ENCODE peak calls at places on chromosomes 7 and 10, in four cellular contexts. One of them, this sample, is unnamed.

GRCh38 chr7:81333536-81333935 is 414.7 kb upstream of the SEMA3C start:
- DNase-seq in transverse colon: no peak
- DNase-seq in adrenal gland: no peak
- DNase-seq in endothelial cell of umbilical vein: peak
- DNase-seq in this sample: no peak

GRCh38 chr10:112952282-112952991 is 2.4 kb downstream of the TCF7L2 start:
- DNase-seq in adrenal gland: peak
- DNase-seq in transverse colon: peak
- DNase-seq in endothelial cell of umbilical vein: no peak
- DNase-seq in this sample: no peak

GRCh38 chr7:107047902-107048782 is 3.6 kb downstream of the PRKAR2B start:
- DNase-seq in adrenal gland: no peak
- DNase-seq in endothelial cell of umbilical vein: peak
- DNase-seq in transverse colon: no peak
- DNase-seq in this sample: no peak

GRCh38 chr7:134699871-134700270 is 53.2 kb downstream of the BPGM start:
- DNase-seq in endothelial cell of umbilical vein: no peak
- DNase-seq in adrenal gland: no peak
- DNase-seq in transverse colon: no peak
- DNase-seq in this sample: no peak

GRCh38 chr7:85554294-85554877 is 367.5 kb upstream of the SEMA3D start:
- DNase-seq in transverse colon: no peak
- DNase-seq in endothelial cell of umbilical vein: peak
- DNase-seq in adrenal gland: peak
- DNase-seq in this sample: peak

GRCh38 chr7:33926535-33926934 is 21.2 kb downstream of the BMPER start:
- DNase-seq in adrenal gland: peak
- DNase-seq in transverse colon: no peak
- DNase-seq in endothelial cell of umbilical vein: no peak
- DNase-seq in this sample: no peak

GRCh38 chr10:122267849-122268737 is 3.0 kb upstream of the BTBD16 start:
- DNase-seq in transverse colon: peak
- DNase-seq in adrenal gland: peak
- DNase-seq in endothelial cell of umbilical vein: peak
- DNase-seq in this sample: peak

GRCh38 chr10:86401588-86402282 is 35.1 kb upstream of the GRID1 start:
- DNase-seq in adrenal gland: no peak
- DNase-seq in endothelial cell of umbilical vein: no peak
- DNase-seq in transverse colon: peak
- DNase-seq in this sample: no peak

GRCh38 chr10:120887482-120887881 is 36.3 kb downstream of the WDR11 start:
- DNase-seq in transverse colon: no peak
- DNase-seq in endothelial cell of umbilical vein: no peak
- DNase-seq in adrenal gland: no peak
- DNase-seq in this sample: no peak

GRCh38 chr10:84908491-84908890 is 580.1 kb downstream of the CCSER2 start:
- DNase-seq in adrenal gland: no peak
- DNase-seq in endothelial cell of umbilical vein: no peak
- DNase-seq in transverse colon: no peak
- DNase-seq in this sample: no peak

GRCh38 chr10:23399701-23400144 is 39.2 kb upstream of the OTUD1 start:
- DNase-seq in endothelial cell of umbilical vein: no peak
- DNase-seq in transverse colon: no peak
- DNase-seq in adrenal gland: peak
- DNase-seq in this sample: no peak

GRCh38 chr10:35949820-35950219 is 307.7 kb upstream of the FZD8 start:
- DNase-seq in transverse colon: no peak
- DNase-seq in adrenal gland: no peak
- DNase-seq in endothelial cell of umbilical vein: no peak
- DNase-seq in this sample: no peak

GRCh38 chr7:77427996-77428603 is 12.0 kb upstream of the GSAP start:
- DNase-seq in endothelial cell of umbilical vein: peak
- DNase-seq in transverse colon: peak
- DNase-seq in adrenal gland: no peak
- DNase-seq in this sample: no peak

GRCh38 chr10:18230794-18231193 is 90.6 kb downstream of the CACNB2 start:
- DNase-seq in adrenal gland: no peak
- DNase-seq in transverse colon: no peak
- DNase-seq in endothelial cell of umbilical vein: no peak
- DNase-seq in this sample: no peak

GRCh38 chr7:80347173-80347572 is 164.7 kb downstream of the GNAT3 start:
- DNase-seq in transverse colon: no peak
- DNase-seq in endothelial cell of umbilical vein: no peak
- DNase-seq in adrenal gland: peak
- DNase-seq in this sample: no peak

GRCh38 chr10:132987671-132988571 is 45.6 kb upstream of the CFAP46 start:
- DNase-seq in endothelial cell of umbilical vein: no peak
- DNase-seq in adrenal gland: no peak
- DNase-seq in transverse colon: no peak
- DNase-seq in this sample: no peak

GRCh38 chr10:47423476-47423875 is 39.4 kb upstream of the ZNF488 start:
- DNase-seq in endothelial cell of umbilical vein: no peak
- DNase-seq in adrenal gland: no peak
- DNase-seq in transverse colon: no peak
- DNase-seq in this sample: no peak

GRCh38 chr10:5752301-5752871 is 60.8 kb downstream of the GDI2 start:
- DNase-seq in endothelial cell of umbilical vein: no peak
- DNase-seq in adrenal gland: no peak
- DNase-seq in transverse colon: no peak
- DNase-seq in this sample: no peak

GRCh38 chr7:139842414-139843210 is 13.5 kb downstream of the TBXAS1 start:
- DNase-seq in endothelial cell of umbilical vein: peak
- DNase-seq in adrenal gland: no peak
- DNase-seq in transverse colon: no peak
- DNase-seq in this sample: peak

GRCh38 chr7:150945853-150946825 is 32.0 kb downstream of the KCNH2 start:
- DNase-seq in endothelial cell of umbilical vein: no peak
- DNase-seq in transverse colon: peak
- DNase-seq in adrenal gland: peak
- DNase-seq in this sample: no peak

GRCh38 chr10:73816917-73817729 is 5.7 kb upstream of the NDST2 start:
- DNase-seq in endothelial cell of umbilical vein: no peak
- DNase-seq in adrenal gland: no peak
- DNase-seq in transverse colon: no peak
- DNase-seq in this sample: no peak

GRCh38 chr10:73815719-73816030 is 4.3 kb upstream of the NDST2 start:
- DNase-seq in transverse colon: no peak
- DNase-seq in endothelial cell of umbilical vein: no peak
- DNase-seq in adrenal gland: no peak
- DNase-seq in this sample: no peak

GRCh38 chr10:73814276-73814895 is 3.0 kb upstream of the NDST2 start:
- DNase-seq in adrenal gland: peak
- DNase-seq in endothelial cell of umbilical vein: no peak
- DNase-seq in transverse colon: no peak
- DNase-seq in this sample: no peak

GRCh38 chr10:73813333-73813732 is 1.9 kb upstream of the NDST2 start:
- DNase-seq in transverse colon: no peak
- DNase-seq in adrenal gland: peak
- DNase-seq in endothelial cell of umbilical vein: no peak
- DNase-seq in this sample: no peak

GRCh38 chr10:73814896-73815718 is 3.7 kb upstream of the NDST2 start:
- DNase-seq in endothelial cell of umbilical vein: no peak
- DNase-seq in transverse colon: no peak
- DNase-seq in adrenal gland: peak
- DNase-seq in this sample: peak
- TF ChIP-seq CTCF in endothelial cell of umbilical vein: no peak
- TF ChIP-seq CTCF in transverse colon: peak
- TF ChIP-seq CTCF in adrenal gland: no peak
- TF ChIP-seq CTCF in this sample: peak

GRCh38 chr10:116747325-116747724 is 5.0 kb upstream of the HSPA12A start:
- DNase-seq in endothelial cell of umbilical vein: no peak
- DNase-seq in adrenal gland: no peak
- DNase-seq in transverse colon: no peak
- DNase-seq in this sample: no peak
- TF ChIP-seq CTCF in endothelial cell of umbilical vein: no peak
- TF ChIP-seq CTCF in adrenal gland: no peak
- TF ChIP-seq CTCF in transverse colon: no peak
- TF ChIP-seq CTCF in this sample: no peak

DNA sequence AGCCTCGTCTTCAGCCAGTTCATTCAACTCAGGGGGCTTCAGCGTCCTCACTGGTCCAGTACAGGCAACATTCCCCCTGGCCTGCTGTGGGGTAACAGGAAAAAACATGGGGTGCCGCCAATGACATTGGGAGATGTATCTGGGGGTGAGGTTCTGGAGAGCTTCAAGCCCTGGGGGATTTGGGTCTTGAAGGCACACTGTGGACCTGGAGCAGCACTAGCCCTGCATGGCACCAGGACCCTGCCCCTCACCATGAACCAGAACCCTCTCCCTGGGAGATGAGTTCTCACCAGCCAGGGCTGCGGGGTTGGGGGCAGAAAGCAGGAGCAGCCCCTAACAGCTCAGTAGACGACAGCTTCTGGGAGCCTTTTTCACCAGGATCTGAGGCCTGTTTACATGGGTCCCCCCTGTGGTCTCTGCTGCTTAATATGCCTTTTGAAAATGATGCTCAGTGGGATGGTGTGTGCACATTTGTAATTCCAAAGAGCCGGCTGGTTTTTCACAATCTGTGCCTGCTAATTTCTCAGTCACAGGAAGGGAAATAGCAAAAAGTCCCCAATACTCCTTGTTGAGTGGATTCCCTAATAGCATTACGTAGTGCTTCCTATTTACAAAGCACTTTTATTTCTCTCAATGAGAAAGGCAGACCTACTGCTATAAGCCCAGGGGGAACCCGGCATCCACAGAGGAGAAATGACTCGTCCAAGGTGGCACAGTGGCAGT is 509.5 kb downstream of the RPS24 start:
- DNase-seq in adrenal gland: no peak
- DNase-seq in transverse colon: no peak
- DNase-seq in endothelial cell of umbilical vein: no peak
- DNase-seq in this sample: no peak
- TF ChIP-seq CTCF in adrenal gland: no peak
- TF ChIP-seq CTCF in transverse colon: no peak
- TF ChIP-seq CTCF in endothelial cell of umbilical vein: no peak
- TF ChIP-seq CTCF in this sample: no peak

DNA sequence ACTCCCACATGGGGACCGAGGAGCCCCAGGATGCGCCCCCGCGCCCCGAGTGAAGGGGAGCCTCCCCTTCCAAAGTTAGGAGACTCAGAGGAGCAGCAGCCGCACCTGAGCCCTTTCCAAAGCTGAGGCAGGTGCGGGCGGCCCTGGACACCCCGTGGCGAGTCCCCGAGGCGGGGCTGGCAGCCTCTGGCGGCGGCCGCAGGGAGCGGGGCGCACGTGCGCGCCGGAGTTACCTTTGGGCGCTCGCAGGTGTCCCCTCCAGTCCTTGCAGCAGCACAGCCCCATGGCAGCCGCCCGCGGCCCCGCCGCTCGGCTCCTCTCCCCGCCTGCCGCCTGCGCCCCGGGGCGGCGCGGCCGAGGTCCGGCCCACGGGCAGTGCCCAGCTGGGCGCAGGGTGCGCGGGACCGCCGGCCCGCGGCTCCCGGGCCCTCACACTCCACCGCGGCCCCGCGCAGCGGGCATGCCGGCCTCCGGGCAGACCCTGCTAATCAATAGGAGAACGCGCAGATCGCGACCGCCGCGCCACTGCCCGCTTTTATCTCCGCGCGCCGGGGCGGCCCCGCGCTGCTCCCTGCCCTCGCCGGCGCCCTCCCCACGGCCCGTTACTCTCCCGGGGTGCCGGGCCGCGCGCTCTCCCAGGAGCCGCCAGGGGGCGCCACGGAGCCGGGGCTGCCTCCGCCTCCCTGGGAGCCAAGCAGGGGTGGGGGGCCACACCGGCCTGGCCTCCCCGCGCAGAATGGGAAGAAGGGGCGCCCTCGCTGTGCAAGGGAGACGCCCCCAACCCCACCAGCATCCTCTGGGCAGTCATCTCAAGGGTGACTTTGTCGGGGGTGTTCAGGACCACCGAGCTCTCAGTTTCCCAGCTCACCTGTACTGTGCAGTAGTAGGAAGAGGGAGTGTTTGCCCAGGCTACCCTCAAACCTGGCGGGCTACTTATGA is 80.8 kb downstream of the ARHGAP22 start:
- DNase-seq in endothelial cell of umbilical vein: no peak
- DNase-seq in adrenal gland: no peak
- DNase-seq in transverse colon: no peak
- DNase-seq in this sample: peak
- TF ChIP-seq CTCF in endothelial cell of umbilical vein: peak
- TF ChIP-seq CTCF in adrenal gland: peak
- TF ChIP-seq CTCF in transverse colon: no peak
- TF ChIP-seq CTCF in this sample: peak